ENCODE peak calls at places on chromosomes 1 and 21, in five cellular contexts. P, D, V, Z and R are unnamed samples.

GRCh38 chr1:180600301-180600700 is 31.5 kb upstream of the XPR1 start:
- DNase-seq in Z (no peak), D (no peak), P (no peak), V (no peak), R (no peak)

GRCh38 chr21:17495680-17496079 is 17.2 kb upstream of the CXADR start:
- DNase-seq in V (no peak), Z (no peak), P (no peak), D (no peak), R (no peak)

GRCh38 chr1:201214461-201214860 is 23.8 kb downstream of the IGFN1 start:
- DNase-seq in D (peak), P (peak), Z (no peak), V (no peak), R (no peak)

GRCh38 chr21:41361786-41362604 is at the start of gene MX2:
- DNase-seq in P (peak), Z (peak), D (peak), V (peak), R (peak)

GRCh38 chr1:227785812-227786608 is 29.5 kb upstream of the PRSS38 start:
- DNase-seq in P (no peak), V (peak), Z (no peak), D (peak), R (no peak)

GRCh38 chr1:167820684-167821355 is 93.1 kb downstream of the ADCY10 start:
- DNase-seq in D (no peak), P (no peak), Z (no peak), V (no peak), R (no peak)

GRCh38 chr1:202134645-202135172 is 9.8 kb downstream of the ARL8A start:
- DNase-seq in Z (no peak), P (no peak), D (no peak), V (no peak), R (no peak)

GRCh38 chr1:84750110-84750509 is 59.8 kb upstream of the SSX2IP start:
- DNase-seq in D (no peak), P (no peak), V (no peak), Z (no peak), R (no peak)

GRCh38 chr1:206784471-206784903 is 12.2 kb upstream of the IL10 start:
- DNase-seq in P (peak), V (no peak), D (peak), Z (no peak), R (no peak)

GRCh38 chr1:179806333-179806732 is 63.2 kb downstream of the FAM163A start:
- DNase-seq in Z (no peak), D (no peak), V (no peak), P (peak), R (no peak)

GRCh38 chr21:33647560-33647959 is 5.3 kb downstream of the ITSN1 start:
- DNase-seq in V (no peak), Z (no peak), P (no peak), D (no peak), R (no peak)

GRCh38 chr1:200530551-200531261 is 89.8 kb downstream of the KIF14 start:
- DNase-seq in Z (no peak), P (peak), D (no peak), V (no peak), R (peak)

GRCh38 chr1:205294175-205294913 is 27.2 kb downstream of the NUAK2 start:
- DNase-seq in P (no peak), D (no peak), V (no peak), Z (peak), R (no peak)

GRCh38 chr1:216416488-216416887 is 6.8 kb downstream of the USH2A start:
- DNase-seq in V (no peak), P (no peak), D (no peak), Z (no peak), R (no peak)

GRCh38 chr1:107474877-107475612 is 334.2 kb downstream of the NTNG1 start:
- DNase-seq in P (no peak), Z (no peak), D (no peak), V (no peak), R (no peak)

GRCh38 chr1:222761171-222761570 is 24.2 kb downstream of the FAM177B start:
- DNase-seq in V (no peak), D (no peak), P (no peak), Z (no peak), R (no peak)

GRCh38 chr1:21775542-21775899 is 7.4 kb downstream of the USP48 start:
- DNase-seq in V (no peak), P (no peak), Z (peak), D (no peak), R (no peak)

GRCh38 chr21:46352913-46353312 is 29.0 kb downstream of the PCNT start:
- DNase-seq in P (no peak), Z (no peak), D (no peak), V (no peak), R (no peak)

GRCh38 chr1:41795205-41795762 is 123.4 kb downstream of the HIVEP3 start:
- DNase-seq in D (no peak), V (no peak), P (no peak), Z (no peak), R (no peak)

GRCh38 chr21:45997495-45998275 is 16.1 kb downstream of the COL6A1 start:
- DNase-seq in P (peak), Z (no peak), V (no peak), D (peak), R (no peak)

GRCh38 chr1:106755682-106756406 is 300.6 kb upstream of the PRMT6 start:
- DNase-seq in V (no peak), P (no peak), D (no peak), Z (no peak), R (no peak)

GRCh38 chr21:27132270-27132669 is 165.4 kb upstream of the ADAMTS5 start:
- DNase-seq in D (no peak), V (no peak), Z (no peak), P (no peak), R (no peak)

GRCh38 chr1:64493864-64494263 is 23.9 kb downstream of the CACHD1 start:
- DNase-seq in P (no peak), Z (no peak), D (no peak), V (no peak), R (no peak)

GRCh38 chr1:21289700-21290545 is at the start of gene ECE1:
- DNase-seq in P (peak), Z (peak), D (no peak), V (no peak), R (peak)

GRCh38 chr1:56509713-56510641 is 69.4 kb downstream of the PLPP3 start:
- DNase-seq in D (no peak), P (no peak), Z (no peak), V (no peak), R (no peak)

GRCh38 chr1:192170196-192170984 is 12.1 kb downstream of the RGS18 start:
- DNase-seq in Z (no peak), D (no peak), V (no peak), P (no peak), R (peak)

GRCh38 chr1:162015196-162015595 is 8.5 kb downstream of the OLFML2B start:
- DNase-seq in Z (no peak), V (no peak), D (no peak), P (no peak), R (no peak)

GRCh38 chr1:234579967-234580366 is 30.0 kb downstream of the IRF2BP2 start:
- DNase-seq in Z (no peak), P (no peak), V (no peak), D (no peak), R (no peak)

GRCh38 chr1:150507912-150508864 is at the start of gene ECM1:
- DNase-seq in V (no peak), Z (peak), D (peak), P (peak), R (no peak)

GRCh38 chr1:164770149-164770529 is 211.2 kb downstream of the PBX1 start:
- DNase-seq in V (no peak), Z (no peak), P (no peak), D (no peak), R (no peak)

GRCh38 chr1:231467986-231468385 is 45.9 kb upstream of the EGLN1 start:
- DNase-seq in Z (no peak), P (no peak), D (no peak), V (no peak), R (no peak)

GRCh38 chr21:44986471-44987291 is 46.9 kb downstream of the SLX9 start:
- DNase-seq in V (no peak), P (peak), Z (peak), D (no peak), R (no peak)

GRCh38 chr21:26127918-26128317 is 42.7 kb downstream of the APP start:
- DNase-seq in V (no peak), D (no peak), P (no peak), Z (no peak), R (no peak)

GRCh38 chr1:103123321-103123720 is 15.0 kb upstream of the COL11A1 start:
- DNase-seq in Z (no peak), V (no peak), P (no peak), D (no peak), R (no peak)
- TF ChIP-seq POLR2AphosphoS5 in Z (no peak), V (no peak), P (no peak), D (no peak), R (no peak)

GRCh38 chr1:33348676-33349080 is 27.8 kb upstream of the A3GALT2 start:
- DNase-seq in P (peak), D (no peak), Z (peak), V (no peak), R (no peak)

GRCh38 chr1:33346921-33347649 is 26.2 kb upstream of the A3GALT2 start:
- DNase-seq in Z (peak), D (no peak), V (no peak), P (no peak), R (peak)

GRCh38 chr1:33348194-33348593 is 27.3 kb upstream of the A3GALT2 start:
- DNase-seq in Z (no peak), V (no peak), D (no peak), P (no peak), R (no peak)

GRCh38 chr1:33349081-33349759 is 28.3 kb upstream of the A3GALT2 start:
- DNase-seq in V (peak), D (no peak), Z (peak), P (peak), R (peak)

DNA sequence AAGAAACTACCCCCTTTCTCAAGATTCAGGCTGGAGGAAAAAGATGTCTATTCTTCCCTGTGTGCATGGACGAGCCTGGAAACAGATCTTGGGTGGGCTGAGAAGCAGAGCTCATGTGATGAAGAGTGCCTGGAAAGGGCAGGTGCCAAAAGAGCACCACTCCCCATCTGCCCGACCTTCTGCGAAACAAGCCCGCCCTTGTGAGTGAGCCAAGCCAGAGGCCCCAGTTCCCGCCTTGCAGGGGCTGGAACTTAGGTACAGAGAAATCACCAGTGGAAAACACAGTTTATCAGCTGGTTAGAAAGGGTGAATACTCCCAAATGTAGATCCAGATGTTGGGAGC is 26.7 kb upstream of the A3GALT2 start:
- DNase-seq in D (no peak), V (no peak), Z (no peak), P (no peak), R (no peak)
- TF ChIP-seq POLR2AphosphoS5 in D (no peak), V (no peak), Z (peak), P (no peak), R (no peak)

GRCh38 chr21:38933731-38934130 is 128.0 kb downstream of the ETS2 start:
- DNase-seq in V (no peak), P (no peak), D (no peak), Z (no peak), R (no peak)

GRCh38 chr21:38929137-38929536 is 123.4 kb downstream of the ETS2 start:
- DNase-seq in Z (no peak), P (no peak), V (no peak), D (no peak), R (no peak)

GRCh38 chr21:38930065-38930464 is 124.3 kb downstream of the ETS2 start:
- DNase-seq in V (no peak), P (no peak), Z (no peak), D (no peak), R (no peak)

GRCh38 chr21:38929652-38930051 is 123.9 kb downstream of the ETS2 start:
- DNase-seq in P (no peak), D (no peak), V (no peak), Z (no peak), R (no peak)

DNA sequence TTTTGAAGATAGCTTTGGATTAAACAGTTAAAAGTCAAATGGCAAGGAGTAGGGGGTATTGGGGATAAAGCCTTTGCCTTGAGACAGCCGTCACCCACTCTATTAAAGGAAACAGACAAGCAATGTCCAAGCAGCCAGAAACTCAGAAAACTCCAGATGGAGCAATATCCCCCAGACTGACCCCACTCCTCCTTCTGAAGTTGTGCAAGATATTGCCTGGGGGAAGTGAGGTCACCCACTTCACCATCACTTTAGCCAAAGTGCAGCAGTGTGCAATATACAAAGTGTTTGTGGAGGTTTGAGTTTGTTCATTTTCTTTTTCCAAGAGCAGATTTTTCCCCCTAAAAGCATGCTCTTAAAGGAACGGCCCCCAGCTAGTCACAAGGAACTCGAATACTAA is 125.1 kb downstream of the ETS2 start:
- DNase-seq in P (no peak), Z (peak), V (no peak), D (no peak), R (peak)
- TF ChIP-seq POLR2AphosphoS5 in P (no peak), Z (peak), V (no peak), D (no peak), R (peak)

DNA sequence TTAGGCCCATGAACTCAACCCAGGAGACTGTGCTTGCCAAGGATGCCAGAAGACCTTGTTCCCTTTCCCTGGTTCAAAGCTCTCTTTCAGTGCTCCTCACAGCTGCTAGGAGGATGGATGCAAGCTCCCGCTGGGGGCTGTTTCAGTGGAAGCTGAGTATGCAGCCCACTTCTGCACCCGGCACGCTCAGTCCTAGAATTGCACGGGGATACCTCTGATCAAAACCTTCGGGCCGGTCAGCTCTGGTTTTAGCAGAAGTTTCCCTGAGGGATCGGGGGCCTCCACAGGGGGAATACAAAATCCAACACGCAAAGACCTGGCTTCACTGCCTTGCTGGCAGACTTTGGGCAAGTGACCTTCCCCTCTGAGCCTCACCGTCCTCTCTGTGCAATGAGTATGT is 4.2 kb upstream of the SSBP3 start:
- DNase-seq in Z (no peak), D (no peak), P (no peak), V (no peak), R (no peak)
- TF ChIP-seq POLR2AphosphoS5 in Z (no peak), D (no peak), P (no peak), V (no peak), R (no peak)

GRCh38 chr1:169604781-169605560 is 18.7 kb upstream of the F5 start:
- DNase-seq in D (no peak), P (peak), V (no peak), Z (peak), R (peak)
- TF ChIP-seq POLR2AphosphoS5 in D (no peak), P (no peak), V (no peak), Z (peak), R (peak)

DNA sequence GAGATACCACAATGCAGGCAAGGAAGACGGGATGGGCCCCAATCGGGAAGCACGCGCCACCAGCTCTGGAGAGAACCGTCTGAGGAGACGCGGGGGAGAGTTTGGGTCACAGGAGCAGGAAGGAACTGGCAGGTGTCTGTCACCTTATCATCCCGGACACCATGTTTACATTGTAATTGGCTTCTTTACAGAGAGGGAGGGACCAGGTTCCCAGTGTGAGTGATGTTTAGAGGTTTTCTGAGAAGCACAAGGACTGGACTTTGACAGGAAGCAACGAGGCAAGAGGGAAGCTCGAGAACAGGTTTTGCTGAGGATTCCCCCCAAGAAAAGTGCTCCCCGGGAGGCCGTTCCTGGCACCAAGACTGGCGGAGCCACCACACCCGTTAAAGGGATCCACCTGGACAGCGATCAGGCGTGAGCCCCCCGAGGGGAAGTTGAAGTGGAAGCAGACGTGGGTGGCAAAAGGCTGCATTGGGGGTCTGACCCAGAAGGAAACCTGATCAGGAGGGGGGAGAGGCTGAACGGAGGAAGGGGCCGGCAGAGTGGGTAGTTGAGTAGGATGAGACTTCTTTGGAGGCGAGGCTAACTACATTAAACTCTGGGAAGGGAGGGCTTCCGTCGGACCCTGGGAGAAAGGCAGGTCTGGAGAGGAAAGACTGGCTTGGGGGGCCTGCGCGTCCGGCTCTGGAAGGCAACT is 885 bp downstream of the EPS15 start:
- DNase-seq in P (peak), Z (peak), D (peak), V (no peak), R (peak)
- TF ChIP-seq POLR2AphosphoS5 in P (no peak), Z (peak), D (no peak), V (peak), R (no peak)

GRCh38 chr1:35598895-35599294 is 25.8 kb downstream of the TFAP2E start:
- DNase-seq in P (no peak), V (no peak), Z (no peak), D (no peak), R (no peak)
- TF ChIP-seq POLR2AphosphoS5 in P (no peak), V (peak), Z (no peak), D (no peak), R (no peak)

GRCh38 chr1:15271196-15271595 is 24.2 kb downstream of the FHAD1 start:
- DNase-seq in D (peak), P (no peak), Z (no peak), V (no peak), R (no peak)
- TF ChIP-seq POLR2AphosphoS5 in D (no peak), P (no peak), Z (no peak), V (no peak), R (no peak)